ENCODE peak calls at places on chromosomes 5 and 9, in ten cellular contexts. N is GM12865, K is bronchial epithelial cell, V is endodermal cell, J is suprapubic skin, B is AG04449, D is HCT116, C is GM12878, F is cardiac fibroblast, A is esophagus muscularis mucosa. G is an unnamed sample.

GRCh38 chr9:130480673-130481072 is 35.9 kb downstream of the ASS1 start:
- DNase-seq in N (no peak), K (no peak), V (peak; percentile 91), J (no peak), B (no peak), D (no peak), C (no peak), F (no peak), A (no peak), G (peak; percentile 57)

GRCh38 chr9:91302831-91303230 is 58.9 kb downstream of the AUH start:
- DNase-seq in N (no peak), K (peak; percentile 91), V (no peak), J (no peak), B (peak; percentile 46), D (peak; percentile 79), C (no peak), F (peak; percentile 88), A (no peak), G (no peak)

GRCh38 chr5:88821161-88821560 is 61.8 kb downstream of the MEF2C start:
- DNase-seq in N (peak; percentile 61), K (no peak), V (no peak), J (no peak), B (no peak), D (no peak), C (no peak), F (no peak), A (no peak), G (no peak)

GRCh38 chr9:4826417-4827166 is 33.8 kb downstream of the RCL1 start:
- DNase-seq in N (no peak), K (no peak), V (no peak), J (no peak), B (no peak), D (no peak), C (no peak), F (no peak), A (no peak), G (no peak)

GRCh38 chr9:13956107-13956506 is 357.8 kb downstream of the NFIB start:
- DNase-seq in N (no peak), K (no peak), V (no peak), J (no peak), B (no peak), D (no peak), C (no peak), F (no peak), A (no peak), G (no peak)

GRCh38 chr9:37001461-37001860 is 32.6 kb downstream of the PAX5 start:
- DNase-seq in N (peak; percentile 79), K (no peak), V (peak; percentile 48), J (no peak), B (no peak), D (no peak), C (no peak), F (no peak), A (no peak), G (peak; percentile 41)

GRCh38 chr5:132181011-132181629 is 46.5 kb downstream of the P4HA2 start:
- DNase-seq in N (no peak), K (no peak), V (peak; percentile 51), J (no peak), B (no peak), D (no peak), C (no peak), F (no peak), A (peak; percentile 55), G (no peak)

GRCh38 chr9:94860678-94861588 is 134.4 kb downstream of the AOPEP start:
- DNase-seq in N (peak; percentile 94), K (no peak), V (no peak), J (no peak), B (peak; percentile 79), D (no peak), C (peak; percentile 92), F (peak; percentile 74), A (no peak), G (no peak)

GRCh38 chr5:39714036-39714698 is 289.4 kb upstream of the DAB2 start:
- DNase-seq in N (peak; percentile 44), K (peak; percentile 79), V (peak; percentile 77), J (no peak), B (no peak), D (peak; percentile 69), C (peak; percentile 3), F (peak; percentile 90), A (no peak), G (peak; percentile 17)

GRCh38 chr9:104856413-104856941 is 71.5 kb downstream of the ABCA1 start:
- DNase-seq in N (no peak), K (peak; percentile 92), V (no peak), J (no peak), B (no peak), D (no peak), C (no peak), F (peak; percentile 60), A (no peak), G (no peak)

GRCh38 chr9:114931407-114931806 is 1.0 kb upstream of the TNFSF8 start:
- DNase-seq in N (no peak), K (no peak), V (no peak), J (no peak), B (no peak), D (no peak), C (no peak), F (no peak), A (no peak), G (no peak)

GRCh38 chr5:170297589-170298462 is at the start of gene LCP2:
- DNase-seq in N (peak; percentile 63), K (no peak), V (no peak), J (no peak), B (no peak), D (no peak), C (no peak), F (no peak), A (no peak), G (no peak)

GRCh38 chr5:137320056-137321045 is 178.8 kb downstream of the SPOCK1 start:
- DNase-seq in N (peak; percentile 40), K (peak; percentile 58), V (peak; percentile 85), J (no peak), B (no peak), D (peak; percentile 21), C (no peak), F (peak; percentile 79), A (no peak), G (peak; percentile 36)

DNA sequence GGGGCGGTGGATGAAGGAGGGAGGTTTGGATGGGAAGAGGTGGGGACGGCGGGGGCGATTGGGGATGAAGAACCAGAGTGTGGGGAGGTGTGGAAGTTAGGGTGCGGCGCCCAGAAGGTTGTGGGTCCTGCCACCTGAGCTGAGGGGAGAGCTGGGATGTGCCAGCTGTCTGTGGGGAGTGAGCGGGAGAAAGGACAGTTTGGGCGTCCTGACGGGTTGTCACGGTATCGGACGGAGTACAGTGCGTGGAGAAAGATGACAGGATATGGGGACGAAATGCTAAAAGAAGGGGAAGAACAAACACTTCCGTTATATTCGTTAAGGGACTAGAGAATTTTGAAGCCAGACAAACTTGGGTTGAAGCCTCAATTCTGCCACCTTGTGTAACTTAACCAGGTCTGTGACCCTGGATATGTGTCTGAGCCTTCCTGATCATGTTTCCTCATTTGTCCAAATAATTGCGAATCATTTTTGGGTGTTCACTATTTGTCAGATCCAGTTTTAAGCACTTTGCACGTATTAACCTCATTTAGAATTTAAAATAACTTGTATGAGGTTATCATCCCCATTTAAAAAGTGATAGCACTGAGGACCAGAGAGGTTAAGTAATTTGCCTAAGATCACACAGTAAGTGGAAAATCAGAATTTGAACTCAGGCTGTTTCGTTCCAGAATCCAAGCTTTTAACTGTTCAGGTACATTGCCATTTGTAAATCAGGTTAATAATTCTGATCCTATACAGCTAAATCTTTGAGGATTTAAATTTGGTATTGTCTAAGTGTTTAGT is 689 bp downstream of the CNTRL start:
- DNase-seq in N (peak; percentile 65), K (peak; percentile 38), V (no peak), J (no peak), B (no peak), D (no peak), C (no peak), F (peak; percentile 47), A (no peak), G (no peak)
- TF ChIP-seq CTCF in N (peak; percentile 3), K (no peak), V (no peak), J (no peak), B (no peak), D (no peak), C (peak; percentile 9), F (no peak), A (no peak), G (no peak)

DNA sequence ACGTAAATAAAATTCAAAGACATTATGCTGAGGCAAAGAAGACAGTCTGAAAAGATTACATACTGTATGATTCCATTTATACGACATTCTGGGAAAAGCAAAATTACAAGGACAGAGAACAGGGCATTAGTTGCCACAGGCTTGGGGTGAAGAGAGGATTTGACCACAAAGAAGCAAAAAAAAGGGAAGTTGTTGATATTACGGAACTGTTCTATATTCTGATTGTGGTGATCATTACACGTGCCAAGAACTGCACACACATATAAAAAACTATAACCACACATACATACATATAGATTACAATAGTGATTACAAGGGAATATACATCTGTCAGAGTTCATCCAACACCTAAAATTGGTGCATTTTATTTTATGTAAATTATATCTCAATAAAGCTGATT is 24.1 kb downstream of the CDK5RAP2 start:
- DNase-seq in N (no peak), K (no peak), V (no peak), J (no peak), B (no peak), D (no peak), C (no peak), F (no peak), A (no peak), G (no peak)
- TF ChIP-seq CTCF in N (no peak), K (no peak), V (no peak), J (no peak), B (no peak), D (no peak), C (no peak), F (no peak), A (no peak), G (no peak)

DNA sequence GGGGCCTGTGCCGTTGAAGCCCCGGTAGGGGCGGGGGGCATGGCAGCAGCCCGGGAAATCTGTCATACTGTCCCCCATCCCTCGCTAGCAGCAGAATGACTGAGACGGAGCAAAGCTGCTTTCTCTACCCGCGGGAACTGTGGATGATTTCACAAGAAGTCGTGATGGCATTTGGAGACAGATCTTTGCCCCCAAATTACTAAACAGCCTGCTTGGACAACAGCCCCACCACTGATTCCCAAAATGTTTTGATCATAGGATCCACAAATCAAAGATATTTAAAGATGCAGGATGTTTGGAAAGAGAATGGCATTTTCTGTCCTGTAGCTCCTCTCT is 216.6 kb downstream of the PDZD2 start:
- DNase-seq in N (no peak), K (no peak), V (no peak), J (no peak), B (no peak), D (no peak), C (no peak), F (no peak), A (no peak), G (no peak)
- TF ChIP-seq CTCF in N (no peak), K (no peak), V (no peak), J (no peak), B (no peak), D (no peak), C (no peak), F (no peak), A (peak; percentile 4), G (no peak)

GRCh38 chr9:77028478-77028877 is 9.0 kb downstream of the FOXB2 start:
- DNase-seq in N (no peak), K (no peak), V (no peak), J (no peak), B (no peak), D (no peak), C (no peak), F (no peak), A (no peak), G (no peak)
- TF ChIP-seq CTCF in N (no peak), K (no peak), V (no peak), J (no peak), B (no peak), D (no peak), C (no peak), F (no peak), A (no peak), G (no peak)

G was measured in glutamatergic neuron.